ENCODE peak calls at places on chromosomes 2 and 18, in eight cellular contexts. G, E, Q, B, F, N, P and S are unnamed samples.

GRCh38 chr2:120403676-120404075 is 57.7 kb downstream of the INHBB start:
- DNase-seq in E (no peak), P (no peak), B (no peak), N (no peak), F (no peak), G (no peak), Q (no peak), S (peak; percentile 46)

GRCh38 chr2:62478093-62478580 is 27.9 kb downstream of the TMEM17 start:
- DNase-seq in P (no peak), G (no peak), N (no peak), B (no peak), Q (no peak), F (peak; percentile 26), E (no peak), S (no peak)

GRCh38 chr18:43883886-43884285 is 606.6 kb upstream of the SYT4 start:
- DNase-seq in G (no peak), E (no peak), B (no peak), N (no peak), P (no peak), F (no peak), Q (no peak), S (no peak)

GRCh38 chr2:201696151-201696659 is 2.2 kb downstream of the MPP4 start:
- DNase-seq in P (no peak), Q (no peak), N (no peak), F (no peak), E (no peak), G (no peak), B (peak; percentile 95), S (no peak)

GRCh38 chr2:204452464-204453023 is 92.7 kb upstream of the PARD3B start:
- DNase-seq in G (peak; percentile 15), Q (no peak), F (peak; percentile 44), P (no peak), E (no peak), B (peak; percentile 100), N (peak; percentile 73), S (peak; percentile 89)

GRCh38 chr18:44668280-44668975 is 12.3 kb upstream of the SETBP1 start:
- DNase-seq in E (no peak), P (no peak), G (no peak), B (no peak), N (no peak), F (no peak), Q (no peak), S (no peak)

GRCh38 chr2:207935121-207935990 is 90.0 kb downstream of the PLEKHM3 start:
- DNase-seq in E (no peak), G (no peak), N (no peak), Q (no peak), F (no peak), B (no peak), P (no peak), S (no peak)

GRCh38 chr18:63831080-63831788 is 56.0 kb downstream of the SERPINB7 start:
- DNase-seq in G (no peak), B (peak; percentile 89), Q (no peak), F (no peak), N (no peak), E (no peak), P (peak; percentile 19), S (no peak)

GRCh38 chr2:31406593-31407385 is 7.8 kb downstream of the XDH start:
- DNase-seq in F (no peak), Q (no peak), E (no peak), G (no peak), N (no peak), B (no peak), P (no peak), S (no peak)

GRCh38 chr2:219728993-219729487 is 101.6 kb downstream of the SLC4A3 start:
- DNase-seq in Q (no peak), N (no peak), E (no peak), G (no peak), F (no peak), P (no peak), B (no peak), S (no peak)

GRCh38 chr18:79400591-79401381 is 5.1 kb downstream of the NFATC1 start:
- DNase-seq in N (peak; percentile 42), F (no peak), G (peak; percentile 52), Q (no peak), P (peak; percentile 89), E (peak; percentile 84), B (no peak), S (no peak)

GRCh38 chr2:150681120-150681796 is 193.8 kb upstream of the RND3 start:
- DNase-seq in P (no peak), G (no peak), F (no peak), Q (no peak), B (peak; percentile 94), N (no peak), E (no peak), S (no peak)

GRCh38 chr2:234949762-234950434 is 1.9 kb upstream of the SH3BP4 start:
- DNase-seq in F (no peak), B (peak; percentile 100), G (no peak), E (no peak), P (no peak), N (no peak), Q (no peak), S (no peak)

GRCh38 chr2:47237375-47238357 is 82.6 kb upstream of the STPG4 start:
- DNase-seq in G (peak; percentile 89), N (no peak), P (no peak), B (no peak), Q (no peak), E (no peak), F (no peak), S (no peak)

GRCh38 chr2:27792759-27793158 is 21.2 kb downstream of the MRPL33 start:
- DNase-seq in N (no peak), Q (no peak), B (peak; percentile 57), E (no peak), P (no peak), F (no peak), G (no peak), S (no peak)

GRCh38 chr2:53247986-53248735 is 519.4 kb upstream of the CHAC2 start:
- DNase-seq in E (no peak), N (no peak), F (no peak), Q (no peak), P (no peak), G (no peak), B (no peak), S (no peak)

GRCh38 chr2:133579295-133579694 is 11.0 kb upstream of the NCKAP5 start:
- DNase-seq in B (no peak), Q (no peak), N (no peak), E (no peak), F (peak; percentile 29), P (no peak), G (no peak), S (no peak)

GRCh38 chr18:46051731-46052461 is 20.2 kb downstream of the PSTPIP2 start:
- DNase-seq in G (no peak), B (peak; percentile 54), P (no peak), F (no peak), N (no peak), E (no peak), Q (peak; percentile 28), S (peak; percentile 59)

GRCh38 chr18:57775937-57776336 is 27.2 kb downstream of the ATP8B1 start:
- DNase-seq in E (no peak), B (no peak), Q (no peak), N (no peak), G (no peak), P (no peak), F (no peak), S (no peak)

DNA sequence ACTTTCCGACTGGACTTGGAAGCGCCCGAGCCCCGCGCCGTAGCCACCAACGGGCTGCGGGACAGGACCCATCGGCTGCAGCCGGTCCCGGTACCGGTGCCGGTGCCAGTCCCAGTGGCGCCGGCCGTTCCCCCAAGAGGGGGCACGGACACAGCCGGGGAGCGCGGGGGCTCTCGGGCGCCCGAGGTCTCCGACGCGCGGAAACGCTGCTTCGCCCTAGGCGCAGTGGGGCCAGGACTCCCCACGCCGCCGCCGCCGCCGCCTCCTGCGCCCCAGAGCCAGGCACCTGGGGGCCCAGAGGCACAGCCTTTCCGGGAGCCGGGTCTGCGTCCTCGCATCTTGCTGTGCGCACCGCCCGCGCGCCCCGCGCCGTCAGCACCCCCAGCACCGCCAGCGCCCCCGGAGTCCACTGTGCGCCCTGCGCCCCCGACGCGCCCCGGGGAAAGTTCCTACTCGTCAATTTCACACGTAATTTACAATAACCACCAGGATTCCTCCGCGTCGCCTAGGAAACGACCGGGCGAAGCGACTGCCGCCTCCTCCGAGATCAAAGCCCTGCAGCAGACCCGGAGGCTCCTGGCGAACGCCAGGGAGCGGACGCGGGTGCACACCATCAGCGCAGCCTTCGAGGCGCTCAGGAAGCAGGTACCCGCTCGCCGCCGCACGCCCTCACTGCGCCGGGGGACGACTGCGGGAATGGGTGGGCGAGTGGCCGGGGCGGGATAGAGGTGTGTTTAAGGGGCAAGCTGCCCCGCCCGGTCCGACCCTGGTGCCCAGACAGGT is 713 bp downstream of the ATOH8 start:
- DNase-seq in B (peak; percentile 66), P (peak; percentile 60), N (peak; percentile 86), E (peak; percentile 64), F (peak; percentile 32), Q (no peak), G (no peak), S (no peak)
- TF ChIP-seq CTCF in B (peak; percentile 58), P (no peak), N (peak; percentile 33), E (no peak), F (peak; percentile 35), Q (no peak), G (no peak), S (no peak)

GRCh38 chr18:69574401-69574800 is 173.7 kb downstream of the DOK6 start:
- DNase-seq in Q (no peak), B (no peak), G (no peak), P (no peak), E (no peak), N (no peak), F (no peak), S (no peak)
- TF ChIP-seq CTCF in Q (no peak), B (no peak), G (no peak), P (no peak), E (no peak), N (no peak), F (no peak), S (no peak)

GRCh38 chr2:127032601-127033000 is 74.4 kb downstream of the BIN1 start:
- DNase-seq in B (peak; percentile 44), Q (no peak), P (no peak), F (no peak), N (no peak), E (no peak), G (no peak), S (no peak)

GRCh38 chr2:127037456-127037855 is 69.5 kb downstream of the BIN1 start:
- DNase-seq in N (no peak), E (no peak), G (no peak), Q (no peak), P (no peak), F (no peak), B (no peak), S (no peak)

GRCh38 chr2:127034056-127034455 is 72.9 kb downstream of the BIN1 start:
- DNase-seq in Q (peak; percentile 26), B (no peak), F (no peak), E (no peak), G (no peak), N (no peak), P (no peak), S (peak; percentile 17)

GRCh38 chr2:127039387-127040031 is 67.4 kb downstream of the BIN1 start:
- DNase-seq in Q (peak; percentile 66), P (peak; percentile 50), B (no peak), N (no peak), G (no peak), E (peak; percentile 46), F (no peak), S (no peak)

GRCh38 chr2:127035212-127035611 is 71.7 kb downstream of the BIN1 start:
- DNase-seq in Q (peak; percentile 17), G (no peak), B (no peak), P (no peak), N (no peak), F (no peak), E (no peak), S (no peak)
- TF ChIP-seq CTCF in Q (no peak), G (no peak), B (no peak), P (no peak), N (peak; percentile 9), F (no peak), E (no peak), S (no peak)

GRCh38 chr18:10490401-10491289 is 35.2 kb upstream of the NAPG start:
- DNase-seq in P (peak; percentile 75), B (no peak), F (peak; percentile 49), Q (no peak), N (peak; percentile 76), E (peak; percentile 64), G (peak; percentile 59), S (no peak)
- TF ChIP-seq CTCF in P (peak; percentile 16), B (no peak), F (no peak), Q (no peak), N (peak; percentile 56), E (peak; percentile 66), G (peak; percentile 71), S (no peak)